ENCODE peak calls at places on chromosome 16, in nine cellular contexts. W is K562, Q is lower leg skin, O is endothelial cell of umbilical vein, H is uterus, N is heart left ventricle, V is right lobe of liver, A is adrenal gland, U is prostate gland. P is an unnamed sample.

GRCh38 chr16:82432261-82432660 is 194.5 kb upstream of the CDH13 start:
- DNase-seq in W (no peak), A (no peak), H (no peak), O (no peak), N (no peak), Q (no peak), U (no peak), V (no peak), P (no peak)

GRCh38 chr16:64627288-64627687 is 494.6 kb downstream of the CDH11 start:
- DNase-seq in Q (no peak), A (no peak), V (no peak), O (no peak), W (no peak), H (no peak), U (no peak), N (no peak), P (no peak)

GRCh38 chr16:17566075-17566474 is 95.3 kb upstream of the XYLT1 start:
- DNase-seq in A (no peak), H (no peak), N (no peak), U (no peak), O (no peak), W (no peak), V (no peak), Q (no peak), P (no peak)

GRCh38 chr16:11462036-11462435 is 116.8 kb downstream of the RMI2 start:
- DNase-seq in V (no peak), H (no peak), W (no peak), Q (no peak), A (no peak), U (no peak), O (no peak), N (peak), P (no peak)

GRCh38 chr16:88957887-88958577 is 19.0 kb downstream of the CBFA2T3 start:
- DNase-seq in Q (no peak), H (no peak), W (no peak), A (no peak), O (no peak), N (peak), V (no peak), U (no peak), P (no peak)

GRCh38 chr16:50464325-50465290 is 83.6 kb upstream of the NKD1 start:
- DNase-seq in N (no peak), V (peak), A (no peak), W (no peak), U (no peak), O (no peak), H (no peak), Q (peak), P (no peak)

GRCh38 chr16:86676216-86676800 is 98.0 kb downstream of the FOXL1 start:
- DNase-seq in Q (peak), O (peak), A (no peak), W (no peak), V (no peak), H (no peak), U (no peak), N (no peak), P (no peak)

GRCh38 chr16:70754874-70755600 is 45.9 kb downstream of the VAC14 start:
- DNase-seq in U (no peak), O (no peak), Q (no peak), A (no peak), V (no peak), W (no peak), N (no peak), H (no peak), P (no peak)

GRCh38 chr16:22683258-22683657 is 130.7 kb upstream of the HS3ST2 start:
- DNase-seq in W (no peak), V (no peak), H (no peak), U (no peak), O (no peak), A (no peak), Q (peak), N (no peak), P (no peak)

GRCh38 chr16:53034306-53034705 is 18.4 kb downstream of the CHD9NB start:
- DNase-seq in V (no peak), Q (no peak), W (no peak), N (no peak), O (no peak), U (no peak), A (no peak), H (no peak), P (no peak)

GRCh38 chr16:46743232-46743719 is 4.9 kb downstream of the MYLK3 start:
- DNase-seq in U (no peak), A (no peak), H (no peak), V (no peak), Q (peak), N (no peak), O (peak), W (peak), P (peak)

GRCh38 chr16:228917-229730 is at the start of gene LUC7L:
- DNase-seq in H (peak), O (peak), N (peak), Q (peak), W (peak), A (peak), V (peak), U (peak), P (peak)

GRCh38 chr16:72989203-72989991 is 58.5 kb downstream of the ZFHX3 start:
- DNase-seq in W (no peak), N (no peak), Q (peak), O (peak), V (no peak), H (no peak), U (peak), A (no peak), P (no peak)

GRCh38 chr16:1723450-1724147 is 17.6 kb downstream of the MAPK8IP3 start:
- DNase-seq in A (peak), O (peak), V (no peak), W (peak), N (no peak), H (no peak), U (peak), Q (no peak), P (peak)

GRCh38 chr16:69406780-69407331 is 17.6 kb upstream of the CYB5B start:
- DNase-seq in V (no peak), U (no peak), H (no peak), Q (no peak), A (no peak), O (no peak), W (peak), N (no peak), P (peak)

GRCh38 chr16:80080287-80080851 is 460.4 kb upstream of the DYNLRB2 start:
- DNase-seq in N (no peak), U (no peak), W (no peak), V (no peak), H (no peak), O (no peak), A (no peak), Q (no peak), P (no peak)

GRCh38 chr16:87297918-87298631 is 19.1 kb downstream of the C16orf95 start:
- DNase-seq in U (no peak), W (peak), O (peak), A (no peak), V (no peak), H (no peak), N (no peak), Q (no peak), P (peak)

GRCh38 chr16:58638148-58639036 is 8.8 kb upstream of the CNOT1 start:
- DNase-seq in U (no peak), O (peak), V (peak), A (peak), H (peak), Q (peak), N (no peak), W (peak), P (no peak)

GRCh38 chr16:54815177-54815576 is 115.5 kb upstream of the IRX5 start:
- DNase-seq in O (no peak), A (no peak), W (no peak), Q (no peak), V (no peak), N (no peak), U (no peak), H (no peak), P (no peak)

GRCh38 chr16:75578725-75579124 is 12.5 kb downstream of the GABARAPL2 start:
- DNase-seq in U (no peak), W (no peak), Q (no peak), V (no peak), H (no peak), A (no peak), N (no peak), O (no peak), P (no peak)

GRCh38 chr16:48426244-48427135 is 41.3 kb upstream of the SIAH1 start:
- DNase-seq in V (no peak), N (no peak), O (no peak), Q (no peak), A (no peak), H (no peak), W (no peak), U (no peak), P (no peak)

GRCh38 chr16:50677351-50677750 is 3.8 kb downstream of the SNX20 start:
- DNase-seq in W (peak), V (no peak), O (no peak), A (no peak), H (no peak), U (no peak), N (no peak), Q (no peak), P (no peak)

GRCh38 chr16:10835281-10835931 is 16.8 kb upstream of the TVP23A start:
- DNase-seq in V (no peak), A (no peak), O (no peak), U (no peak), W (no peak), Q (no peak), H (no peak), N (no peak), P (no peak)

GRCh38 chr16:2830355-2830695 is 222 bp downstream of the ZG16B start:
- DNase-seq in U (no peak), W (no peak), V (no peak), H (no peak), N (peak), O (no peak), A (no peak), Q (no peak), P (no peak)

GRCh38 chr16:83676056-83676455 is 131.7 kb upstream of the HSBP1 start:
- DNase-seq in N (no peak), H (no peak), V (no peak), W (no peak), Q (peak), U (no peak), O (no peak), A (no peak), P (no peak)

GRCh38 chr16:30760160-30760559 is 1.7 kb downstream of the CFAP119 start:
- DNase-seq in W (no peak), Q (peak), N (no peak), A (no peak), O (no peak), V (no peak), U (no peak), H (no peak), P (no peak)

GRCh38 chr16:72876221-72876620 is 171.7 kb downstream of the ZFHX3 start:
- DNase-seq in V (no peak), W (no peak), O (peak), Q (peak), U (no peak), A (peak), H (peak), N (peak), P (no peak)

GRCh38 chr16:57591870-57592485 is 36.5 kb upstream of the ADGRG1 start:
- DNase-seq in A (no peak), N (no peak), Q (peak), O (no peak), H (no peak), W (no peak), V (no peak), U (no peak), P (no peak)

DNA sequence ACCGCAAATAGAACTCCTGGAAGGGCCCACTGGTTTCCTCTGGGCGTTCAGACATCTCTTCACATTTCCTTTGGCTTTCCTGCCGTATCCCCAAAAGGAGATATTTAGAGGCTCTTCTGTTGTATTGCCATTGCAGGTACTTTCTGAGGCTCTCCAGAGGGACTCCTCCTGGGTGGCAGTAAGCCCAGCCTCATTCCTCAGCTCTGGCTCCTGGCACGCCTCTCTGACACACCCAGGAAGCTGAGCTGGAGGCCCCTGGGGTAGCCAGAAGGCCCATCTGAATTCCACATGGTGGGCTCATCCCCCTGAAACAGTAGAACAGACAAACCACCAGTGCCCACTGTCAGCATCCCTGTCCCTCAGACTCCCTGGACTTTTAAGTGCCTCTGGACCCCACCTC is 206.7 kb downstream of the PARN start:
- DNase-seq in V (no peak), Q (no peak), O (no peak), W (no peak), U (no peak), A (no peak), N (no peak), H (no peak), P (no peak)
- TF ChIP-seq POLR2A in V (no peak), Q (no peak), O (no peak), W (no peak), U (no peak), A (no peak), N (no peak), H (no peak), P (no peak)

DNA sequence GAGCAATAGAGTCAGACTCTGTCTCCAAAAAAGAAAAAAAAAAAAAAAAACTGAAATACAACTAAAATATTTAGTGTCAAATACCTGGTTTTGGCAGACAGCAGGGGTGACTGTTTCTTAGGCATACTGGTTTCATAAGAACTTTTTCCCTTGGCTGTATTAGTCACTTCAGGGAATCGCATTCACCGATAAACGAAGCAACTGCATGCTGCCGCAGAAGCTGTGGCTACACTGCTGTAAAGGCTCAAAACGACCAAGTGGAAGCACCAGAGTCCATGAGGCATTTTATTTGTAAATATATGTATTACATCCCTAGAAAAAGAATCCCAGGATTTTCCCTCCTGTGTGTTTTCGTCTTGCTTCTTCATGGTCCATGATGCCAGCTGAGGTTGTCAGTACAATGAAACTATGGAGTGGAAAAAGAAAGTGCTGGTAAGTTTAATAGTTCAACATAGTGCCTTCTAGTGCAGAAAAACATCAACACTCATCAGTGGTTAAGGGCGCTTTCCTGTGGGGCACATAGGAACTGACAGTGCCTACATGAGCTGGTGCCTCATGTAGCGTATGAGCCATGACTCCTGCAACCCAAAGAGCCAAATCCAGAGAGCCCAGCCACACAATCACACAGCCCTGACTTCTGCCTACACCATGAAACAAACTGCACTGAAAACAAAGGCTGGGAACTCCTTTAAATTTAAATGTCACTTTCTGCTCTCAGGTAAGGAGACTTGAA is 7.3 kb downstream of the RPS15A start:
- DNase-seq in N (no peak), U (no peak), H (no peak), W (no peak), A (no peak), V (no peak), O (no peak), Q (no peak), P (no peak)
- TF ChIP-seq POLR2A in N (no peak), U (no peak), H (no peak), W (peak), A (no peak), V (no peak), O (no peak), Q (no peak), P (no peak)

GRCh38 chr16:15843635-15844279 is 13.1 kb downstream of the MYH11 start:
- DNase-seq in W (no peak), Q (no peak), N (no peak), H (no peak), V (no peak), U (no peak), A (no peak), O (no peak), P (no peak)
- TF ChIP-seq POLR2A in W (no peak), Q (no peak), N (no peak), H (no peak), V (no peak), U (no peak), A (no peak), O (no peak), P (no peak)

GRCh38 chr16:67537270-67537635 is 8.6 kb downstream of the RIPOR1 start:
- DNase-seq in U (peak), W (no peak), Q (peak), N (peak), V (no peak), A (peak), O (peak), H (peak), P (peak)
- TF ChIP-seq POLR2A in U (peak), W (no peak), Q (no peak), N (no peak), V (peak), A (peak), O (peak), H (peak), P (no peak)

DNA sequence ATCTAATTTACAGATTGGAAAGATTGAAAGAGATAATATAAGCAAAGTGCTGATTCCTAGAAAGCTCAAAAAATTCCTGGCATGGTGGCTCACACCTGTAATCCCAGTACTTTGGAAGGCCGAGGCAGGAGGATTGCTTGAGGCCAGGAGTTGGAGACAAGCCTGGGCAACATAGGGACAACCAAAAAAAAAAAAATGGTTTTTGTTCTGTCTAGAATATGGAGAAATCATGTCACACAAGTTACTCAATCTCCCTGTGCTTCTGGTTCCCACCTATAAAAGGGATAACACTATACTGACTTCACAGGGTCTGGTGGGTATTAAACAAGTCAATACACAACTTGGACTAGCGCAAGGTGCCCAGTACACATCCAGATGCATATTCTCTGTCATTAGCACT is 18.4 kb downstream of the ARHGAP17 start:
- DNase-seq in U (no peak), W (no peak), N (no peak), A (no peak), V (no peak), Q (no peak), H (no peak), O (no peak), P (no peak)
- TF ChIP-seq POLR2A in U (no peak), W (no peak), N (no peak), A (no peak), V (no peak), Q (no peak), H (no peak), O (no peak), P (no peak)

P was measured in erythroblast.